ENCODE peak calls at places on chromosomes 11 and 22, in four cellular contexts. F is A549, C is HepG2, Q is SK-N-SH. J is an unnamed sample.

GRCh38 chr22:48182036-48182435 is 1419.6 kb downstream of the TBC1D22A start:
- DNase-seq in C (no peak), F (no peak), Q (no peak), J (no peak)

GRCh38 chr11:74278721-74279148 is 32.7 kb downstream of the P4HA3 start:
- DNase-seq in C (no peak), F (peak; percentile 68), Q (no peak), J (no peak)

GRCh38 chr11:59801981-59802638 is 8.5 kb downstream of the MRPL16 start:
- DNase-seq in Q (peak; percentile 22), F (no peak), C (no peak), J (no peak)

GRCh38 chr11:83816572-83817187 is 530.5 kb upstream of the CCDC90B start:
- DNase-seq in C (peak; percentile 9), Q (peak; percentile 8), F (peak; percentile 10), J (no peak)

GRCh38 chr11:26931248-26931631 is 62.7 kb upstream of the FIBIN start:
- DNase-seq in Q (no peak), C (no peak), F (no peak), J (no peak)

GRCh38 chr22:31943206-31943975 is 944 bp upstream of the YWHAH start:
- DNase-seq in Q (no peak), C (no peak), F (no peak), J (no peak)

GRCh38 chr22:23841736-23842404 is 3.1 kb upstream of the DERL3 start:
- DNase-seq in Q (peak; percentile 49), F (no peak), C (no peak), J (no peak)

GRCh38 chr22:38017272-38017920 is 33.0 kb upstream of the SOX10 start:
- DNase-seq in Q (no peak), C (no peak), F (no peak), J (no peak)

GRCh38 chr22:50684986-50685385 is 12.4 kb downstream of the SHANK3 start:
- DNase-seq in Q (peak; percentile 13), F (no peak), C (no peak), J (no peak)

GRCh38 chr11:11555228-11555627 is 66.6 kb downstream of the GALNT18 start:
- DNase-seq in F (no peak), Q (peak; percentile 63), C (no peak), J (no peak)

GRCh38 chr22:22463855-22464540 is 44.5 kb downstream of the ZNF280B start:
- DNase-seq in Q (peak; percentile 67), C (peak; percentile 62), F (peak; percentile 38), J (peak; percentile 51)

GRCh38 chr11:95832763-95833162 is 42.5 kb downstream of the CEP57 start:
- DNase-seq in Q (no peak), C (no peak), F (no peak), J (no peak)

GRCh38 chr22:49934144-49934890 is 15.9 kb downstream of the CRELD2 start:
- DNase-seq in Q (peak; percentile 44), C (no peak), F (no peak), J (no peak)

GRCh38 chr11:122843281-122844150 is 5.2 kb downstream of the CRTAM start:
- DNase-seq in F (no peak), C (peak; percentile 81), Q (no peak), J (no peak)

GRCh38 chr11:66412110-66412509 is 8.7 kb upstream of the NPAS4 start:
- DNase-seq in C (no peak), Q (no peak), F (no peak), J (no peak)

GRCh38 chr11:129611661-129612566 is 203.7 kb upstream of the TMEM45B start:
- DNase-seq in C (no peak), Q (no peak), F (no peak), J (no peak)

GRCh38 chr11:56333156-56333555 is 12.7 kb upstream of the OR8K1 start:
- DNase-seq in Q (no peak), C (no peak), F (no peak), J (no peak)

GRCh38 chr11:122202161-122202950 is 86.3 kb upstream of the BLID start:
- DNase-seq in F (no peak), Q (peak; percentile 16), C (peak; percentile 6), J (peak; percentile 75)

GRCh38 chr22:49789289-49790141 is 38.2 kb downstream of the BRD1 start:
- DNase-seq in C (peak; percentile 10), Q (peak; percentile 61), F (no peak), J (no peak)

GRCh38 chr22:36432592-36433317 is 45.0 kb upstream of the MYH9 start:
- DNase-seq in F (no peak), C (peak; percentile 23), Q (no peak), J (no peak)
- H3K4me1 ChIP-seq in F (peaks cover 55% of the 10 kb centered on the region), C (peaks cover 67% of the 10 kb centered on the region), Q (peaks cover 15% of the 10 kb centered on the region), J (peaks cover 44% of the 10 kb centered on the region)

GRCh38 chr11:65290448-65291165 is 24.1 kb upstream of the CDC42EP2 start:
- DNase-seq in Q (no peak), F (no peak), C (no peak), J (no peak)

GRCh38 chr11:65288706-65289536 is 25.7 kb upstream of the CDC42EP2 start:
- DNase-seq in C (no peak), F (no peak), Q (peak; percentile 85), J (no peak)

GRCh38 chr11:65292866-65293265 is 21.8 kb upstream of the CDC42EP2 start:
- DNase-seq in C (no peak), Q (no peak), F (no peak), J (no peak)

GRCh38 chr11:65293909-65294381 is 20.7 kb upstream of the CDC42EP2 start:
- DNase-seq in F (no peak), Q (no peak), C (no peak), J (no peak)

GRCh38 chr11:65291613-65292012 is 23.1 kb upstream of the CDC42EP2 start:
- DNase-seq in F (no peak), C (peak; percentile 56), Q (no peak), J (no peak)
- TF ChIP-seq MAX in F (no peak), C (no peak), Q (no peak), J (no peak)

GRCh38 chr11:113378013-113378412 is 9.6 kb upstream of the ANKK1 start:
- DNase-seq in C (no peak), Q (peak; percentile 29), F (no peak), J (no peak)
- H3K4me2 ChIP-seq in C (no peak overlapping the region), Q (no peak overlapping the region), F (no peak overlapping the region), J (no peak overlapping the region)

DNA sequence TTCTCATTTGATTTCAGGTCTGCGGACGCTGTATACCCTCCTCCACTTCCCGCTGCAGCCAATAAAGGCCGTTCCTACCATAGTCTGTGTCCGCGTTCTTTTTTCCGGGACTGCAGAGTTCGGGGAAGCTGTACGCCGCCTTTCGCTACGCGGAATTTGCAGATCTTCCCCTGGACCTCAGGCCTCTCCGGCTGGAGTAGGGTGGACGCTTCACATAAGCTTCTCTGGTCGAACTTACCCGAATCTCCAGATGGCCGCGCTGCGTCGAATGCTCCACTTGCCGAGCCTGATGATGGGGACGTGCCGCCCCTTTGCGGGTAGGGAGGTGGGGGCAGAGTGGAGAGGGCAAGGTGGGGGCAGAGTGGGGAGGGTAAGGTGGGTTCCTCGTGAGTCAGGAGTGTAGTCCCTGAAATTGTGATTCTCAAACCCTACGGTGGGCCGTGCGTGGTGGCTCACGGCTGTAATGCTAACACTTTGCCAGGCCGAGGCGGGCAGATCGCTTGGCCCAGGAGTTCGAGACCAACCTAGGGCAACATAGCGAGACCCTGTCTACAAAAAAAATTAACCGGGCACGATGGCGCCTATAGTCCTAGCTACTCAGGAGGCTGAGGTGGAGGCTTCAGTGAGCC is 632 bp downstream of the CSKMT start:
- DNase-seq in F (no peak), C (no peak), Q (peak; percentile 62), J (no peak)
- H3K4me1 ChIP-seq in F (peaks cover 32% of the 10 kb centered on the region), C (peaks cover 53% of the 10 kb centered on the region), Q (peaks cover 16% of the 10 kb centered on the region), J (peaks cover 29% of the 10 kb centered on the region)

DNA sequence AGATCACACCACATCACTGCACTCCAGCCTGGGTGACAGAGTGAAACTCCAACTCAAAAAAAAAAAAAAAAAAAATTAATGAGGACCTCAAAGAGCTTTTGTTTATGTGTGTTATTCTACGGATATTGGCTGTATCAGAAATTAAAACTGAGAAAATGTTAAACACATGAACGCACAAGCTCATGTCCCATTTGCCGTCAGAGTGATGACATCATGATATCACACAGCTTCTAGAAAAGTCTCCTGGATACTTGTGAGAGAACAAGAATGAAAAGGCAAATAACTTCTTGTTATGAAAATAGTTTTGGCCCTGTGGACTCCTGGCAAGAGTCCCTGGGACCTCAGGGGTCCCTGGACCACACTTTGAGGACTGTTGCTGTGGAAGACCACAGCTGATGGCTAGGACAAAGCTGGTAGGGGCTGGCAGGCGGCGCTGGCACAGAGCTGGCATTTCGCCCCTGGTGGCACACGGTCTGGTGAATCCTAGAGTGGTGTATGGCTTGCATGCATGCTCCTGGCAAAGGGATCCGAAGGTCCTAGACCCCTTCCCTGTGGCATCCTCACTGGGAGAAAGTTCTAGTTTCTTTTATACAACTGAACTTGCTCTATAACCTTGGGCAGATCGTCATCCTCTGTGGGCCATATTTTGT is 73.7 kb downstream of the NAT10 start:
- DNase-seq in Q (no peak), C (no peak), F (no peak), J (no peak)
- TF ChIP-seq MAX in Q (no peak), C (no peak), F (no peak), J (no peak)

GRCh38 chr11:104879514-104880190 is 18.6 kb downstream of the CASP12 start:
- DNase-seq in Q (no peak), C (no peak), F (no peak), J (no peak)

GRCh38 chr11:104876324-104876723 is 21.9 kb downstream of the CASP12 start:
- DNase-seq in F (no peak), Q (no peak), C (no peak), J (no peak)

GRCh38 chr11:104873252-104873651 is 25.0 kb downstream of the CASP12 start:
- DNase-seq in F (no peak), C (no peak), Q (no peak), J (no peak)

GRCh38 chr11:104881117-104881794 is 17.0 kb downstream of the CASP12 start:
- DNase-seq in F (no peak), C (no peak), Q (no peak), J (no peak)

DNA sequence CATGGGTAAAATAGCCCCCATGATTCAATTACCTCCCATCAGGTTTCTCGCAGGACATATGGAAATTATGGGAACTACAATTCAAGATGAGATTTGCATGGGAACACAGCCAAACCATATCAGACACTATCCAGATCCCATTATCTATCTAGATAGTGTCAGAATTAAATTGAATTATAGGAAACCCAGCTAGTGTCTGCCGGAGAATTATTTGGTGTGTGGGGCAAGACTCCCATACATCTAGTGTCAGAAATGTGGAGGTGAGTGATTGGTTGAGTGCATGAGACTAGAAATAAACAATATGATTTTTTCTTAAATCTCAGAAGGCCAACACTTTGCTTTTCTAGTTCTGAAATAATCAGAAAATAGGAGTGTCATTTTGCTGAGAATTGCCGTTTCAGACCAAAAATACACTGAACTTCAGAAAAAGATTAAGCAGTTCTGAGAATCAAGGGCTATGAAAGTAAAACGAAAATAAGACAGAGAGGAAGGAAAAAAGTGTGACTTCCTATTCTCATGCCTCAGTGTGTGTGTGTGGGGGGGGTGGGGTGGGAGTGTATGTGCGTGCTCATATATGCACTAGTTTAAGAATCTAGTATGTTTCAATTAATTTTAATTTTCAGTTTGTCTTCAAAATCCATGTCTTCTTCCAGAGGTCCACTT is 21.3 kb downstream of the CASP12 start:
- DNase-seq in Q (peak; percentile 29), C (no peak), F (no peak), J (no peak)
- H3K4me2 ChIP-seq in Q (no peak overlapping the region), C (no peak overlapping the region), F (no peak overlapping the region), J (no peak overlapping the region)

J was measured in HCT116.